ENCODE peak calls at places on chromosomes 3 and 15, in seven cellular contexts. G is stomach, E is DMS153, Q is GDM1, B is RCC 7860, Z is HuH-7, F is left lung. C is an unnamed sample.
A peak's percentile ranks its signal among the peaks of the same experiment; 100 is the strongest.

GRCh38 chr15:58438956-58439355 is 7.2 kb downstream of the LIPC start:
- DNase-seq in G (no peak), E (peak; percentile 10), Q (peak; percentile 57), B (peak; percentile 56), Z (peak; percentile 49), F (no peak), C (peak; percentile 32)

GRCh38 chr3:142977399-142977728 is 13.9 kb upstream of the PAQR9 start:
- DNase-seq in G (no peak), E (no peak), Q (no peak), B (peak; percentile 72), Z (no peak), F (no peak), C (no peak)

GRCh38 chr15:93515256-93516044 is 426.4 kb upstream of the RGMA start:
- DNase-seq in G (no peak), E (no peak), Q (no peak), B (no peak), Z (no peak), F (no peak), C (no peak)

GRCh38 chr15:96331141-96331941 is 841 bp downstream of the NR2F2 start:
- DNase-seq in G (no peak), E (no peak), Q (no peak), B (peak; percentile 62), Z (peak; percentile 42), F (peak; percentile 34), C (peak; percentile 50)

GRCh38 chr3:19348929-19349564 is 200.7 kb downstream of the KCNH8 start:
- DNase-seq in G (no peak), E (no peak), Q (no peak), B (no peak), Z (peak; percentile 14), F (no peak), C (peak; percentile 15)

GRCh38 chr3:65411367-65411766 is 627.4 kb downstream of the MAGI1 start:
- DNase-seq in G (no peak), E (no peak), Q (no peak), B (no peak), Z (no peak), F (no peak), C (no peak)

GRCh38 chr3:48429416-48430358 is at the start of gene PLXNB1:
- DNase-seq in G (peak; percentile 81), E (peak; percentile 51), Q (no peak), B (no peak), Z (peak; percentile 96), F (peak; percentile 87), C (peak; percentile 78)

GRCh38 chr15:40320931-40321371 is 2.5 kb upstream of the INAFM2 start:
- DNase-seq in G (peak; percentile 66), E (no peak), Q (peak; percentile 62), B (peak; percentile 40), Z (peak; percentile 79), F (no peak), C (peak; percentile 84)

GRCh38 chr3:33218072-33218445 is 551 bp downstream of the SUSD5 start:
- DNase-seq in G (no peak), E (no peak), Q (no peak), B (no peak), Z (no peak), F (no peak), C (peak; percentile 19)

GRCh38 chr3:7194081-7194835 is 333.3 kb downstream of the GRM7 start:
- DNase-seq in G (no peak), E (no peak), Q (no peak), B (no peak), Z (no peak), F (no peak), C (no peak)

GRCh38 chr15:75353604-75354003 is 6.8 kb downstream of the NEIL1 start:
- DNase-seq in G (no peak), E (no peak), Q (no peak), B (no peak), Z (no peak), F (no peak), C (no peak)

GRCh38 chr3:129506272-129506742 is 22.1 kb upstream of the RHO start:
- DNase-seq in G (no peak), E (peak; percentile 91), Q (no peak), B (no peak), Z (no peak), F (no peak), C (no peak)

GRCh38 chr3:51434746-51435323 is 43.8 kb downstream of the RBM15B start:
- DNase-seq in G (peak; percentile 42), E (no peak), Q (peak; percentile 39), B (peak; percentile 23), Z (peak; percentile 56), F (no peak), C (peak; percentile 54)

GRCh38 chr15:92454525-92455105 is 60.9 kb downstream of the ST8SIA2 start:
- DNase-seq in G (no peak), E (no peak), Q (no peak), B (no peak), Z (no peak), F (no peak), C (no peak)

GRCh38 chr3:73299184-73299691 is 237.8 kb downstream of the EBLN2 start:
- DNase-seq in G (no peak), E (no peak), Q (no peak), B (no peak), Z (no peak), F (no peak), C (no peak)

GRCh38 chr15:68820205-68820588 is 498 bp downstream of the ANP32A start:
- DNase-seq in G (peak; percentile 46), E (no peak), Q (no peak), B (peak; percentile 34), Z (peak; percentile 30), F (peak; percentile 49), C (peak; percentile 79)